ENCODE peak calls at places on chromosomes 7 and 10, in ten cellular contexts. A, X, D, Y, I, J, O, C, L and R are unnamed samples.

GRCh38 chr7:66258409-66258808 is 53.3 kb downstream of the TPST1 start:
- DNase-seq in L (no peak), X (peak; percentile 73), D (peak; percentile 69), J (no peak), C (no peak), A (peak; percentile 69), O (no peak), I (no peak), Y (no peak), R (no peak)

GRCh38 chr10:69863580-69863979 is 61.9 kb downstream of the COL13A1 start:
- DNase-seq in A (peak; percentile 71), I (no peak), O (no peak), D (peak; percentile 57), L (no peak), C (no peak), X (peak; percentile 57), J (no peak), Y (no peak), R (no peak)

GRCh38 chr10:98456043-98456570 is 9.4 kb upstream of the HPS1 start:
- DNase-seq in I (no peak), D (no peak), O (no peak), Y (no peak), X (no peak), L (no peak), C (no peak), A (no peak), J (no peak), R (no peak)

GRCh38 chr7:82521906-82522445 is 78.4 kb upstream of the CACNA2D1 start:
- DNase-seq in I (no peak), J (no peak), L (no peak), D (peak; percentile 57), X (no peak), O (no peak), Y (no peak), A (no peak), C (no peak), R (no peak)

GRCh38 chr7:17090751-17091150 is 207.7 kb upstream of the AHR start:
- DNase-seq in C (no peak), L (no peak), A (peak; percentile 92), J (no peak), Y (no peak), O (no peak), I (no peak), X (peak; percentile 75), D (peak; percentile 90), R (no peak)

GRCh38 chr7:66140924-66141323 is 26.3 kb downstream of the CRCP start:
- DNase-seq in D (peak; percentile 82), O (no peak), X (peak; percentile 56), A (peak; percentile 92), Y (peak; percentile 81), J (no peak), C (peak; percentile 21), L (peak; percentile 52), I (no peak), R (no peak)

GRCh38 chr7:142782922-142783900 is 12.4 kb downstream of the PRSS2 start:
- DNase-seq in I (peak; percentile 84), J (peak; percentile 89), D (peak; percentile 87), C (peak; percentile 47), X (peak; percentile 75), Y (peak; percentile 87), A (peak; percentile 95), L (peak; percentile 85), O (peak; percentile 74), R (peak; percentile 74)

GRCh38 chr7:45661302-45661995 is 87.3 kb downstream of the ADCY1 start:
- DNase-seq in I (no peak), L (no peak), O (no peak), Y (no peak), J (no peak), C (no peak), D (no peak), A (no peak), X (no peak), R (no peak)

GRCh38 chr7:96532428-96532922 is 177.2 kb downstream of the SEM1 start:
- DNase-seq in L (no peak), D (no peak), X (no peak), J (no peak), C (no peak), O (no peak), I (no peak), Y (no peak), A (no peak), R (no peak)

GRCh38 chr7:21067216-21067615 is 280.5 kb upstream of the SP8 start:
- DNase-seq in O (no peak), Y (no peak), C (no peak), A (no peak), L (no peak), D (no peak), X (peak; percentile 31), J (no peak), I (no peak), R (no peak)

GRCh38 chr7:114343949-114344708 is 70.5 kb upstream of the FOXP2 start:
- DNase-seq in L (no peak), I (no peak), C (no peak), A (no peak), Y (no peak), D (no peak), X (no peak), J (no peak), O (no peak), R (no peak)
- H3K27ac ChIP-seq in L (no peak overlapping the region), I (no peak overlapping the region), C (no peak overlapping the region), A (no peak overlapping the region), Y (no peak overlapping the region), D (no peak overlapping the region), X (no peak overlapping the region), J (no peak overlapping the region), O (no peak overlapping the region), R (no peak overlapping the region)

DNA sequence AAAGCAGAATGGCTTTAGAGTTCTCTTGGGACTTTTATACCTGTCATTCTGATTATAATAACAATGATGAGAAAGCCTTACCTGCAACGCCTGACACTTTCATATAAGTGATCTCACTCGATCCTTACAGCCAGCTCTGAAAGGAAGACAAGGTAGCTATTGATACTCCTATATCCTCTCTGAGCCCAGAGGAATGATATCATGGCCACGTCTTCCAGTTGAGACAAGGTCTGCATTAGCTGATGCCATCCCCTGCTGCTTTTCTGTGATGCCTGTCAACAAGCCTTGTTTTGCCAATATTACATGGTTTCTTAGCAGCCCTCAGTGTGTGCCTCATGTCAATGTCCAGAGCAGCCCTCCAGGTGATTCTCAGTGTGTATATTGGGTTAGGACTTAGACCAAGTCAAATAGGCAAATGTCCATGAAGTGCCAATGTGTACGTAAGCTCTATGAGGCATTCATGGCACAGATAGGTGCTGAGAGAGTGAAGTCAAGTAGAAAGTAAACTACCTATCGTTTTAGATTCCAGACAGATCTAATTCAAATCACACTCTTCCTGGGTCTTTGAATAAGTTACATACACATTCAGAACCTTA is 405.9 kb downstream of the ADRA2A start:
- DNase-seq in O (no peak), I (no peak), C (no peak), X (no peak), A (no peak), Y (no peak), L (no peak), D (no peak), J (no peak), R (no peak)
- H3K27ac ChIP-seq in O (no peak overlapping the region), I (no peak overlapping the region), C (no peak overlapping the region), X (no peak overlapping the region), A (no peak overlapping the region), Y (no peak overlapping the region), L (no peak overlapping the region), D (no peak overlapping the region), J (no peak overlapping the region), R (no peak overlapping the region)

DNA sequence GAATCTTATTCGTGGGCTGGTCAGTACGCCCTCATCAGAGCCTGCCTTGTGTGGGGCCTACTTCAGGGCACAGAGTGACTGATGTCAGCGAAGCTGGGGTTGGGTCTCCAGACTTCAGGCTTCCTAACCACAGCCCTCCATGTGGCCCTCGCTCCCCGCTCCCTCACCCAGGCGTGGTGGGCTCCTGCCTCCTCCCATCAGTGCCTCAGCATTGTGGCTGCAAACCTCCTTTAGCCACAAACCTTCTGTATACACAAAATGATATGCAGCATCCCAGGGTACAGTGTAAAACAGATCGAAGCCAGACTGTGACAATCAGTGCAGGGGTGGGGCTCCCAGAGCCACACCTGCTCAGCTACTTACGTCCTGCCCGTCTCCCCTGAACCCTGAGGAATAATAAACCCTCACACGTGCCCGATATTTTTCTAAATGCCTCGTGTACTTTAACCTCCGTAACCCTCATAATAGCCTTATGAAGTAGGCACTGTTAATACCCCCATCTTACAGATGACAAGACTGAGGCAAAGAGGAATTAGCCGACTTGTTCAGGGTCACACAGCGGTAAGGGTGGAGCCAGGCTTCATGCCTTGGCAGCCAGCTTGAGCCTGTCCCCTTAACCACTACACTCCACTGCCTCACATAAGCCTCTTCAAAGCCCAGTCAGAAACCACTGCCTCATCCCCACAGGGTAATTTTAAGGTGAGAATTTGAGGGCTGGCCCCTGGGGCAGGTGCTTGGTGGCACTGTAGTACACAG is 7.3 kb upstream of the C10orf105 start:
- DNase-seq in J (no peak), D (no peak), L (no peak), O (peak; percentile 80), I (no peak), Y (no peak), A (no peak), C (no peak), X (no peak), R (no peak)
- H3K27ac ChIP-seq in J (no peak overlapping the region), D (no peak overlapping the region), L (peak overlapping the region; percentile 83), O (peak overlapping the region; percentile 77), I (peak overlapping the region; percentile 81), Y (no peak overlapping the region), A (no peak overlapping the region), C (no peak overlapping the region), X (no peak overlapping the region), R (peak overlapping the region; percentile 48)

GRCh38 chr10:124739119-124739921 is 4.9 kb downstream of the FAM53B start:
- DNase-seq in J (no peak), I (no peak), Y (no peak), C (no peak), A (no peak), D (no peak), O (no peak), X (no peak), L (no peak), R (no peak)

GRCh38 chr10:124738441-124738840 is 5.7 kb downstream of the FAM53B start:
- DNase-seq in L (no peak), A (no peak), C (no peak), J (no peak), O (no peak), I (no peak), Y (no peak), D (no peak), X (no peak), R (no peak)

GRCh38 chr10:124741281-124741921 is 2.8 kb downstream of the FAM53B start:
- DNase-seq in J (peak; percentile 50), D (peak; percentile 63), X (peak; percentile 77), L (peak; percentile 87), O (peak; percentile 74), Y (peak; percentile 86), A (peak; percentile 87), I (peak; percentile 89), C (peak; percentile 66), R (peak; percentile 62)

GRCh38 chr10:124740374-124741280 is 3.6 kb downstream of the FAM53B start:
- DNase-seq in I (peak; percentile 63), O (no peak), J (no peak), C (peak; percentile 49), D (peak; percentile 44), L (peak; percentile 72), X (peak; percentile 88), A (peak; percentile 74), Y (no peak), R (peak; percentile 57)

DNA sequence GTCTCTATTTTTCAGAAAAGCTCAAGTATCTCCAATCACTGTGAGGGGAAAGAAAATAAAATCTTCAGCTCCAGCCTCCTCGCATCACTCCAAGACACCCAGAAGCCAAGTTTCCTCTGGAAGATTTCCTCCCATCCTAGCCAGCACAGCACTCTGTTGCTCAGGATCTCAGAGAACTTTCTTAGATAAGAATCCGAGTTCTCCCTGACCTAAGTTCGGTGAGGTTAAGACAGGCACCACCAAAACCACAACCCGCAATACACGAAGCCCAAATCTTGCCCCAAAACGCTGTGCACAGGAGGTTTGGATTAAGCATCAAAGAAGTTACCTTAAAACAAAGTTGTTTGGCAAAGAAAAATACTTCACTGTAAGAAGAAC is 4.2 kb downstream of the FAM53B start:
- DNase-seq in L (no peak), Y (no peak), X (no peak), A (no peak), I (no peak), C (no peak), J (no peak), O (no peak), D (no peak), R (no peak)
- H3K27ac ChIP-seq in L (peak overlapping the region; percentile 93), Y (peak overlapping the region; percentile 91), X (peak overlapping the region; percentile 91), A (peak overlapping the region; percentile 35), I (peak overlapping the region; percentile 92), C (peak overlapping the region; percentile 96), J (no peak overlapping the region), O (peak overlapping the region; percentile 27), D (no peak overlapping the region), R (peak overlapping the region; percentile 95)